ENCODE peak calls at places on chromosomes 12 and 14, in seven cellular contexts. E, P, V, G, Q, U and Z are unnamed samples.

GRCh38 chr14:51520087-51520486 is 131.6 kb upstream of the FRMD6 start:
- DNase-seq in E (peak; percentile 46), U (no peak), Q (no peak), V (no peak), G (no peak), P (no peak), Z (no peak)

GRCh38 chr14:104794099-104794498 is 1.4 kb downstream of the AKT1 start:
- DNase-seq in G (peak; percentile 59), V (no peak), E (peak; percentile 60), Q (peak; percentile 73), U (peak; percentile 89), P (peak; percentile 62), Z (no peak)

GRCh38 chr12:49487605-49488004 is 51.2 kb upstream of the KCNH3 start:
- DNase-seq in P (no peak), Q (no peak), E (no peak), V (no peak), G (no peak), U (no peak), Z (no peak)

GRCh38 chr12:40312982-40313576 is 88.3 kb downstream of the LRRK2 start:
- DNase-seq in G (no peak), Q (peak; percentile 13), V (no peak), P (no peak), E (peak; percentile 34), U (no peak), Z (no peak)

GRCh38 chr14:28653521-28653920 is 113.1 kb upstream of the FOXG1 start:
- DNase-seq in E (peak; percentile 87), G (no peak), U (no peak), P (no peak), V (no peak), Q (no peak), Z (no peak)

GRCh38 chr12:32450768-32451167 is 51.4 kb downstream of the FGD4 start:
- DNase-seq in U (no peak), P (no peak), V (peak; percentile 43), Q (no peak), E (no peak), G (no peak), Z (no peak)

GRCh38 chr12:74889563-74890236 is 319.9 kb downstream of the KCNC2 start:
- DNase-seq in P (no peak), U (no peak), V (no peak), Q (peak; percentile 4), E (peak; percentile 41), G (no peak), Z (no peak)

GRCh38 chr12:64125913-64126312 is 96.2 kb downstream of the KICS2 start:
- DNase-seq in Q (no peak), U (no peak), V (no peak), P (no peak), E (no peak), G (no peak), Z (no peak)

GRCh38 chr12:31887109-31887811 is 72.0 kb upstream of the RESF1 start:
- DNase-seq in U (no peak), G (no peak), Q (no peak), P (no peak), V (no peak), E (no peak), Z (no peak)

GRCh38 chr12:116194935-116195431 is 82.5 kb downstream of the MED13L start:
- DNase-seq in G (no peak), U (no peak), V (no peak), Q (no peak), P (peak; percentile 45), E (no peak), Z (peak; percentile 39)

GRCh38 chr12:4036872-4037271 is 163.7 kb upstream of the PARP11 start:
- DNase-seq in Q (no peak), U (no peak), E (peak; percentile 44), V (no peak), G (no peak), P (no peak), Z (no peak)

GRCh38 chr12:63420206-63420644 is 248.1 kb downstream of the DPY19L2 start:
- DNase-seq in E (peak; percentile 70), P (peak; percentile 38), V (peak; percentile 11), Q (peak; percentile 49), G (no peak), U (peak; percentile 80), Z (no peak)

GRCh38 chr12:45878630-45879255 is 111.6 kb downstream of the SCAF11 start:
- DNase-seq in P (no peak), V (no peak), E (peak; percentile 1), Q (no peak), U (no peak), G (no peak), Z (no peak)

GRCh38 chr14:70073924-70074566 is 114.7 kb downstream of the SLC8A3 start:
- DNase-seq in G (peak; percentile 24), E (peak; percentile 86), Q (peak; percentile 85), U (peak; percentile 80), V (peak; percentile 14), P (peak; percentile 70), Z (no peak)

GRCh38 chr12:59665692-59666091 is 69.9 kb downstream of the SLC16A7 start:
- DNase-seq in P (no peak), V (no peak), E (no peak), G (no peak), U (no peak), Q (no peak), Z (no peak)

GRCh38 chr12:2263921-2264320 is 211.1 kb downstream of the CACNA1C start:
- DNase-seq in P (no peak), E (no peak), G (no peak), V (no peak), Q (no peak), U (no peak), Z (no peak)

GRCh38 chr12:27998170-27999110 is 25.9 kb upstream of the PTHLH start:
- DNase-seq in P (no peak), Q (no peak), E (no peak), G (no peak), V (no peak), U (no peak), Z (no peak)

GRCh38 chr12:130013771-130014484 is 110.1 kb upstream of the TMEM132D start:
- DNase-seq in E (peak; percentile 57), U (peak; percentile 68), V (no peak), P (peak; percentile 64), G (no peak), Q (peak; percentile 60), Z (no peak)

GRCh38 chr12:31008241-31008711 is 65.4 kb upstream of the DDX11 start:
- DNase-seq in V (no peak), U (peak; percentile 10), P (no peak), G (no peak), Q (no peak), E (no peak), Z (no peak)

GRCh38 chr14:77032854-77033621 is 4.5 kb upstream of the IRF2BPL start:
- DNase-seq in U (peak; percentile 77), E (peak; percentile 99), V (peak; percentile 92), P (peak; percentile 77), G (peak; percentile 92), Q (peak; percentile 94), Z (peak; percentile 56)
- TF ChIP-seq CTCF in U (no peak), E (no peak), V (no peak), P (peak; percentile 26), G (no peak), Q (peak; percentile 30), Z (no peak)

GRCh38 chr14:100662850-100663527 is 63.7 kb upstream of the DLK1 start:
- DNase-seq in V (peak; percentile 54), E (peak; percentile 76), U (peak; percentile 76), P (peak; percentile 77), G (peak; percentile 68), Q (peak; percentile 77), Z (peak; percentile 22)
- TF ChIP-seq CTCF in V (peak; percentile 92), E (peak; percentile 92), U (peak; percentile 98), P (peak; percentile 82), G (peak; percentile 87), Q (peak; percentile 93), Z (peak; percentile 73)

GRCh38 chr12:15152864-15153263 is 68.4 kb downstream of the RERG start:
- DNase-seq in P (no peak), E (peak; percentile 67), G (no peak), U (no peak), Q (no peak), V (no peak), Z (no peak)

GRCh38 chr12:15152456-15152855 is 68.8 kb downstream of the RERG start:
- DNase-seq in P (no peak), E (peak; percentile 26), Q (no peak), V (no peak), G (no peak), U (no peak), Z (no peak)

GRCh38 chr12:15154108-15154507 is 67.1 kb downstream of the RERG start:
- DNase-seq in Q (no peak), E (no peak), P (no peak), U (no peak), G (no peak), V (no peak), Z (no peak)

GRCh38 chr12:15157200-15157599 is 64.0 kb downstream of the RERG start:
- DNase-seq in G (no peak), V (no peak), E (peak; percentile 20), P (no peak), U (no peak), Q (no peak), Z (no peak)

DNA sequence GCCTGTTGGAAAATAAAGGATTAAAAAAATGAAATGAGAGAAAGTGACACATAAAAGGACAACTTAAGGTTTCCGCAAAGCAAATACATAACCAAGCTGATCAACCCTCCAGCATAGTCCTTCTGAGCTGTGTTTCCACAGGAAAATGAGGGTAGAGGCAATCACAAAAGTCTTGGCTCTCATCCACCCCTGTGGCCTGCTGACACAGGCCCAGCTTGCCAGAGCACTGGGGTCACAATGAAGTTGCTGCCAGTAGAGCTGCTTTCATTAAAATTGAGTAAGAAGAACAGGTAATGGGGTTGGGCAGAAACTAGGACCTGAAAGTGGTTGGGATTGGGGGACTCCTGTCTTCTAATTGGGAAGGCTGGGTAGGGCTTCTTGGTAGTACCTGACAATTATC is 65.9 kb downstream of the RERG start:
- DNase-seq in V (no peak), U (no peak), G (no peak), E (peak; percentile 75), Q (no peak), P (no peak), Z (no peak)
- TF ChIP-seq CTCF in V (no peak), U (no peak), G (no peak), E (no peak), Q (no peak), P (no peak), Z (no peak)

GRCh38 chr12:47825239-47825639 is 5.5 kb upstream of the HDAC7 start:
- DNase-seq in P (no peak), V (no peak), Q (peak; percentile 21), G (peak; percentile 53), E (peak; percentile 85), U (no peak), Z (no peak)

GRCh38 chr12:47824629-47825028 is 4.9 kb upstream of the HDAC7 start:
- DNase-seq in E (no peak), G (no peak), U (no peak), P (no peak), Q (no peak), V (no peak), Z (no peak)

GRCh38 chr12:47828967-47829482 is 9.3 kb upstream of the HDAC7 start:
- DNase-seq in Q (peak; percentile 72), V (peak; percentile 88), P (no peak), G (peak; percentile 84), E (peak; percentile 95), U (peak; percentile 58), Z (no peak)

GRCh38 chr12:47829584-47829983 is 9.9 kb upstream of the HDAC7 start:
- DNase-seq in P (no peak), V (no peak), G (no peak), E (no peak), Q (no peak), U (no peak), Z (no peak)

GRCh38 chr12:47828008-47828966 is 8.6 kb upstream of the HDAC7 start:
- DNase-seq in V (no peak), Q (no peak), G (peak; percentile 57), P (no peak), E (no peak), U (no peak), Z (no peak)
- TF ChIP-seq CTCF in V (no peak), Q (no peak), G (no peak), P (no peak), E (no peak), U (no peak), Z (no peak)

GRCh38 chr12:124036117-124037109 is 63.4 kb downstream of the ZNF664 start:
- DNase-seq in E (peak; percentile 50), U (no peak), Q (peak; percentile 56), V (no peak), G (peak; percentile 33), P (peak; percentile 74), Z (peak; percentile 21)
- TF ChIP-seq CTCF in E (peak; percentile 81), U (peak; percentile 94), Q (peak; percentile 98), V (peak; percentile 84), G (peak; percentile 89), P (peak; percentile 84), Z (peak; percentile 96)